ENCODE peak calls at places on chromosomes 6 and 20, in six cellular contexts. K is HepG2, H is ovary, V is K562, G is esophagus muscularis mucosa, N is suprapubic skin. Q is an unnamed sample.

GRCh38 chr20:61538481-61539265 is 286.6 kb downstream of the CDH4 start:
- DNase-seq in H (no peak), V (no peak), K (no peak), N (no peak), G (no peak), Q (no peak)

GRCh38 chr6:1912731-1913130 is 303.0 kb downstream of the FOXC1 start:
- DNase-seq in N (no peak), V (no peak), H (no peak), G (peak; percentile 55), K (no peak), Q (no peak)

GRCh38 chr6:100479180-100480035 is 14.7 kb upstream of the SIM1 start:
- DNase-seq in K (peak; percentile 27), G (no peak), H (no peak), N (no peak), V (peak; percentile 54), Q (peak; percentile 30)

GRCh38 chr20:34558320-34559202 is at the start of gene MAP1LC3A:
- DNase-seq in K (no peak), H (peak; percentile 98), N (peak; percentile 98), V (peak; percentile 64), G (peak; percentile 99), Q (peak; percentile 92)

GRCh38 chr6:119323926-119324325 is 25.6 kb downstream of the MAN1A1 start:
- DNase-seq in K (peak; percentile 43), V (no peak), N (no peak), H (no peak), G (no peak), Q (no peak)

GRCh38 chr20:6887966-6888365 is 120.5 kb downstream of the BMP2 start:
- DNase-seq in N (no peak), K (no peak), V (no peak), H (no peak), G (no peak), Q (no peak)

GRCh38 chr6:101458341-101458740 is 64.8 kb downstream of the GRIK2 start:
- DNase-seq in K (no peak), H (no peak), V (no peak), G (no peak), N (no peak), Q (no peak)

GRCh38 chr6:117483004-117483644 is 650 bp downstream of the DCBLD1 start:
- DNase-seq in K (peak; percentile 74), H (peak; percentile 35), V (peak; percentile 50), G (no peak), N (peak; percentile 82), Q (no peak)

GRCh38 chr6:82144852-82145332 is 102.7 kb downstream of the IBTK start:
- DNase-seq in K (peak; percentile 56), H (no peak), G (no peak), V (no peak), N (no peak), Q (peak; percentile 59)

GRCh38 chr20:57231951-57232428 is 34.5 kb downstream of the BMP7 start:
- DNase-seq in G (no peak), V (no peak), K (no peak), H (no peak), N (no peak), Q (no peak)

GRCh38 chr6:106516629-106517028 is 112.7 kb downstream of the RTN4IP1 start:
- DNase-seq in K (no peak), N (no peak), V (no peak), H (no peak), G (no peak), Q (no peak)

GRCh38 chr6:125810435-125810834 is 19.7 kb downstream of the NCOA7 start:
- DNase-seq in N (no peak), K (no peak), H (no peak), G (no peak), V (no peak), Q (no peak)

GRCh38 chr6:85797993-85798392 is 155.3 kb upstream of the SYNCRIP start:
- DNase-seq in K (no peak), N (no peak), H (peak; percentile 40), G (no peak), V (no peak), Q (no peak)

GRCh38 chr6:109252261-109253041 is 129.8 kb downstream of the CD164 start:
- DNase-seq in G (peak; percentile 34), V (no peak), K (peak; percentile 41), N (no peak), H (no peak), Q (no peak)

GRCh38 chr6:105981002-105981887 is 104.9 kb upstream of the PRDM1 start:
- DNase-seq in H (peak; percentile 24), G (no peak), K (no peak), V (no peak), N (no peak), Q (no peak)

GRCh38 chr6:39313526-39314272 is 520 bp downstream of the KCNK17 start:
- DNase-seq in V (no peak), N (no peak), G (no peak), H (no peak), K (no peak), Q (no peak)

GRCh38 chr6:143564484-143565017 is 53.0 kb upstream of the FUCA2 start:
- DNase-seq in N (no peak), K (no peak), V (no peak), G (no peak), H (no peak), Q (no peak)
- TF ChIP-seq EP300 in N (no peak), K (no peak), V (no peak), G (no peak), H (no peak), Q (no peak)

GRCh38 chr20:58994390-58995159 is 12.5 kb downstream of the CTSZ start:
- DNase-seq in H (no peak), K (no peak), N (no peak), G (no peak), V (no peak), Q (no peak)
- TF ChIP-seq EP300 in H (no peak), K (no peak), N (no peak), G (no peak), V (no peak), Q (no peak)

DNA sequence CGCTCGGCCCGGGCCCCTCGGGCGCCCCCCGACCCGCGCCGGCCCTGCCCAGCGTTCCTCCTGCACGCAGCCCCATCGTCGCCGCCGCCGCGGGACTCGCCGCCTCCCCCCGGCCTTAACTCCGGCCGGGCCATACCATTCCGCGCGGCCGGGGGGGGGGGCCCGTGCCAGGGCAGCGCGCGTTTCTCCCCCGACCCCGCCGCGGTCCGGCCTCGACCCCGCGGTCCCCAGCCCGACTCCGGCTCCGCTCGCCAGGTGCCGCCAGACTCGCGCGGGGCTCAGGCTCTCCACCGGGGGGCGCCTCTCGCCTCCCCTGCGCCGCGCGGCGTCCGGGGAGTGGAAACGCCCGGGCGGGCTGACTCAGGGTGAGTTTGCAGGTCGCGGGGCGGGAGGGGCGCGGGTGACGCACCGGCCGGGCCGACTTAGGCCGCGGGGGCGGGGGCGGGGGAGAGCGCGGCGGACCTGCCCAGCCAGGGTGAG is at the start of gene SRXN1:
- DNase-seq in K (peak; percentile 92), G (peak; percentile 96), V (peak; percentile 86), N (peak; percentile 93), H (peak; percentile 93), Q (peak; percentile 77)
- TF ChIP-seq EP300 in K (peak; percentile 14), G (no peak), V (peak; percentile 14), N (no peak), H (no peak), Q (no peak)

DNA sequence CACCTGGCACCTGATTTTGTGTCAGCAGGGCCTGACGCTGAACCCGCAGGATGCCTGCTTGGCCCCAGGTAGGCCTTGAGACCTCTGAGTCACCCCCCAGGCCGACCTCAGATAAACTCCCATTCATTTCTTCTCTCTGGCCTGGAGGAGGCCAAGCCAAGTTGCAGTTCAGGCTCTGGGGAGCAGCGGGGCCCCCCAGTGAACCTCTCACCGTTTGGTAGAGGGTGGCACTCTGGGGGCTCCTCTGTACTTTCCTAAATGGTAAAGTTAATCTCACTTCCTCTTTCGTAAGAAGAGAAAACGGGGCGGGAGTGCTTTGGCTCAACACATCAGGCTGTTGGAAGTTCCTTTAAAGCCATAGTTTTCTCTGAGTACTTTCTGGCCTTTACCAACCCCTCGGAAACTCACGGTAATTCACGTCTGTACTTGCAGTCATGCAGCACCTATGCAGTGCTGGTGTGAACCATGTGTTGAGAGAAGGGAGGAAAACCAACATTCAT is 2.8 kb downstream of the SIRPA start:
- DNase-seq in N (no peak), G (no peak), H (no peak), K (no peak), V (no peak), Q (no peak)
- TF ChIP-seq EP300 in N (no peak), G (no peak), H (no peak), K (no peak), V (no peak), Q (no peak)

GRCh38 chr20:38217791-38218565 is 42.6 kb downstream of the KIAA1755 start:
- DNase-seq in G (no peak), N (no peak), K (peak; percentile 49), H (no peak), V (peak; percentile 55), Q (no peak)
- TF ChIP-seq EP300 in G (no peak), N (no peak), K (no peak), H (no peak), V (no peak), Q (no peak)

DNA sequence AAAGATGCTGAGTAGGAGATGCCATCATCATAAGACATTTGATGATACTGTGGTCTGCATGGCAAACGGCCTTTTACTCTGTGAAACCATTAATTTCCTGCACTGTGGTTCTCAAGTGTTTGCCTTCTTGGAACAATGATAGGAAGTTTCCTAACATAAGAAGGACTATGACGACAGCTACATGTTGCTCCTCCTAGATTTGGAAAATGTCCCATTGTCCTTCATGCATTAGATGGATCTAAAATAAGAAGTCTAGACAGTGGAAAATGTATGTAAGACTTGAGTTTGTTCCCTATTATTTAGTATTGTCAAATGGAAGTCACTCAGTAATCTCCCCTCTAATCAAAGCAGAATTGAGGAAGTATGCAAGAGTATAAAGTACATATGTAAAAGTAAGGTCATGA is 98.5 kb upstream of the TMEM170B start:
- DNase-seq in N (no peak), G (no peak), H (no peak), V (no peak), K (no peak), Q (no peak)
- TF ChIP-seq EP300 in N (no peak), G (no peak), H (no peak), V (no peak), K (no peak), Q (peak; percentile 52)

DNA sequence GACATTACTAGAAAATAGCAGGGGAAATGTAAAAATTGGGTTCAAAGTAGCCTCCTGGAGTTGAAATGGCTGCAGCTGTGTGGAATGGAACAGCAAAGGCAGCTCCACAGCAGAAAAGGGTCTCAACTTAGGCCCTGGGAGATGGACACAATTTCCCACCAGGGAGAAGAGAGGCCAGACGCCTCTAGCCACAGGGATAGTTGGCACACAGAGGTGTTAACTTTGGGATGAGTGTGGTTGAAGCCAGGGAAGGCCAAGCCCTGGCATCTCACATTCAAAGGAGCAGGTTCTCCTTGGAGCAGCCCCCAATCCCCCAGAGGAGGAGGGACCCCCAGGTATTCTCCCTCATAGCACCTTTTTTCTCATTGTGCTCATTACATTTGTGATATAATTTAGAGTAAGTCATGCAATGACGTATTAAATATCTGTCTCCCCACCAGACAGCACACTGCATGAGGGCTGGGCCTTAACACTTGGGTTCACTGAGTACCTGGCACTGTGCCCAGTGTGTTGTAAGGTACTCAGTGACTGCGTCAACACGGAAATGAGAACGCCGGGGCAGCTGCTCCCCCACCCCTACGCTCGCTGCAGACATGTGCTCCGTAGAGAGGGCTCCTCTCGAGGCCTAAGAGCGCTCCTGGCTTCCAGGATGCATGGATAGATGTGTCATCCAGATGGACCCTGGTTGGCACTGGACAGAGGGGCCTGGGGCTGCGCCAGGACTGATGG is 76.0 kb upstream of the CD93 start:
- DNase-seq in K (peak; percentile 73), G (peak; percentile 93), V (no peak), H (peak; percentile 48), N (peak; percentile 93), Q (peak; percentile 90)
- TF ChIP-seq EP300 in K (no peak), G (no peak), V (no peak), H (no peak), N (no peak), Q (peak; percentile 83)